ENCODE peak calls at places on chromosomes 13 and 19, in eight cellular contexts. One of them, this sample, is unnamed.
A peak's percentile ranks its signal among the peaks of the same experiment; 100 is the strongest.

GRCh38 chr13:49972709-49973108 is 24.1 kb upstream of the TRIM13 start:
- DNase-seq in nephron progenitor cell: no peak
- DNase-seq in activated naive CD4-positive, alpha-beta T cell: no peak
- DNase-seq in skeletal muscle cell: no peak
- DNase-seq in NCI-H1048: no peak
- DNase-seq in kidney: no peak
- DNase-seq in RCC 7860: no peak
- DNase-seq in WTC11: no peak
- DNase-seq in this sample: no peak

GRCh38 chr19:1360818-1361461 is 22.8 kb upstream of the NDUFS7 start:
- DNase-seq in nephron progenitor cell: peak; percentile 67
- DNase-seq in activated naive CD4-positive, alpha-beta T cell: no peak
- DNase-seq in skeletal muscle cell: peak; percentile 67
- DNase-seq in NCI-H1048: no peak
- DNase-seq in kidney: peak; percentile 92
- DNase-seq in RCC 7860: peak; percentile 28
- DNase-seq in WTC11: no peak
- DNase-seq in this sample: peak; percentile 58

GRCh38 chr13:90830782-90831181 is 516.7 kb upstream of the MIR17HG start:
- DNase-seq in nephron progenitor cell: no peak
- DNase-seq in activated naive CD4-positive, alpha-beta T cell: no peak
- DNase-seq in skeletal muscle cell: no peak
- DNase-seq in NCI-H1048: no peak
- DNase-seq in kidney: no peak
- DNase-seq in RCC 7860: no peak
- DNase-seq in WTC11: no peak
- DNase-seq in this sample: no peak

GRCh38 chr13:96082640-96083039 is 7.3 kb upstream of the HS6ST3 start:
- DNase-seq in nephron progenitor cell: no peak
- DNase-seq in activated naive CD4-positive, alpha-beta T cell: no peak
- DNase-seq in skeletal muscle cell: peak; percentile 3
- DNase-seq in NCI-H1048: no peak
- DNase-seq in kidney: no peak
- DNase-seq in RCC 7860: no peak
- DNase-seq in WTC11: no peak
- DNase-seq in this sample: no peak

GRCh38 chr19:42233638-42234292 is 8.6 kb downstream of the GSK3A start:
- DNase-seq in nephron progenitor cell: no peak
- DNase-seq in activated naive CD4-positive, alpha-beta T cell: no peak
- DNase-seq in skeletal muscle cell: no peak
- DNase-seq in NCI-H1048: no peak
- DNase-seq in kidney: no peak
- DNase-seq in RCC 7860: no peak
- DNase-seq in WTC11: no peak
- DNase-seq in this sample: no peak

GRCh38 chr13:90232291-90232690 is 1115.2 kb upstream of the MIR17HG start:
- DNase-seq in nephron progenitor cell: no peak
- DNase-seq in activated naive CD4-positive, alpha-beta T cell: no peak
- DNase-seq in skeletal muscle cell: no peak
- DNase-seq in NCI-H1048: no peak
- DNase-seq in kidney: no peak
- DNase-seq in RCC 7860: no peak
- DNase-seq in WTC11: no peak
- DNase-seq in this sample: no peak

GRCh38 chr13:23695711-23696512 is 125.7 kb downstream of the TNFRSF19 start:
- DNase-seq in nephron progenitor cell: no peak
- DNase-seq in activated naive CD4-positive, alpha-beta T cell: peak; percentile 62
- DNase-seq in skeletal muscle cell: no peak
- DNase-seq in NCI-H1048: no peak
- DNase-seq in kidney: peak; percentile 84
- DNase-seq in RCC 7860: no peak
- DNase-seq in WTC11: peak; percentile 27
- DNase-seq in this sample: no peak

GRCh38 chr19:45569619-45570421 is 14.8 kb downstream of the OPA3 start:
- DNase-seq in nephron progenitor cell: peak; percentile 79
- DNase-seq in activated naive CD4-positive, alpha-beta T cell: peak; percentile 49
- DNase-seq in skeletal muscle cell: no peak
- DNase-seq in NCI-H1048: no peak
- DNase-seq in kidney: no peak
- DNase-seq in RCC 7860: no peak
- DNase-seq in WTC11: peak; percentile 89
- DNase-seq in this sample: no peak

GRCh38 chr13:49791214-49791752 is 1.2 kb downstream of the KPNA3 start:
- DNase-seq in nephron progenitor cell: no peak
- DNase-seq in activated naive CD4-positive, alpha-beta T cell: no peak
- DNase-seq in skeletal muscle cell: no peak
- DNase-seq in NCI-H1048: no peak
- DNase-seq in kidney: no peak
- DNase-seq in RCC 7860: no peak
- DNase-seq in WTC11: no peak
- DNase-seq in this sample: no peak

GRCh38 chr19:13850910-13851753 is 25.8 kb upstream of the NANOS3 start:
- DNase-seq in nephron progenitor cell: no peak
- DNase-seq in activated naive CD4-positive, alpha-beta T cell: peak; percentile 57
- DNase-seq in skeletal muscle cell: peak; percentile 83
- DNase-seq in NCI-H1048: no peak
- DNase-seq in kidney: peak; percentile 97
- DNase-seq in RCC 7860: peak; percentile 96
- DNase-seq in WTC11: no peak
- DNase-seq in this sample: peak; percentile 88

GRCh38 chr19:45632468-45633196 is 6.6 kb downstream of the EML2 start:
- DNase-seq in nephron progenitor cell: peak; percentile 92
- DNase-seq in activated naive CD4-positive, alpha-beta T cell: no peak
- DNase-seq in skeletal muscle cell: peak; percentile 54
- DNase-seq in NCI-H1048: no peak
- DNase-seq in kidney: peak; percentile 83
- DNase-seq in RCC 7860: peak; percentile 9
- DNase-seq in WTC11: peak; percentile 96
- DNase-seq in this sample: peak; percentile 75

GRCh38 chr19:29678484-29679106 is 13.3 kb downstream of the PLEKHF1 start:
- DNase-seq in nephron progenitor cell: no peak
- DNase-seq in activated naive CD4-positive, alpha-beta T cell: no peak
- DNase-seq in skeletal muscle cell: no peak
- DNase-seq in NCI-H1048: no peak
- DNase-seq in kidney: peak; percentile 73
- DNase-seq in RCC 7860: no peak
- DNase-seq in WTC11: no peak
- DNase-seq in this sample: no peak

GRCh38 chr19:46115396-46116109 is 8.9 kb downstream of the IGFL3 start:
- DNase-seq in nephron progenitor cell: no peak
- DNase-seq in activated naive CD4-positive, alpha-beta T cell: no peak
- DNase-seq in skeletal muscle cell: peak; percentile 47
- DNase-seq in NCI-H1048: no peak
- DNase-seq in kidney: no peak
- DNase-seq in RCC 7860: peak; percentile 65
- DNase-seq in WTC11: no peak
- DNase-seq in this sample: peak; percentile 39

GRCh38 chr13:107211073-107211472 is 643.1 kb upstream of the ARGLU1 start:
- DNase-seq in nephron progenitor cell: peak; percentile 80
- DNase-seq in activated naive CD4-positive, alpha-beta T cell: peak; percentile 10
- DNase-seq in skeletal muscle cell: peak; percentile 71
- DNase-seq in NCI-H1048: peak; percentile 54
- DNase-seq in kidney: no peak
- DNase-seq in RCC 7860: peak; percentile 62
- DNase-seq in WTC11: peak; percentile 79
- DNase-seq in this sample: peak; percentile 88

GRCh38 chr19:19385900-19386339 is 19.6 kb upstream of the GATAD2A start:
- DNase-seq in nephron progenitor cell: peak; percentile 69
- DNase-seq in activated naive CD4-positive, alpha-beta T cell: peak; percentile 57
- DNase-seq in skeletal muscle cell: no peak
- DNase-seq in NCI-H1048: no peak
- DNase-seq in kidney: peak; percentile 91
- DNase-seq in RCC 7860: no peak
- DNase-seq in WTC11: peak; percentile 57
- DNase-seq in this sample: no peak

GRCh38 chr19:39218230-39219007 is 14.4 kb upstream of the SYCN start:
- DNase-seq in nephron progenitor cell: no peak
- DNase-seq in activated naive CD4-positive, alpha-beta T cell: no peak
- DNase-seq in skeletal muscle cell: no peak
- DNase-seq in NCI-H1048: no peak
- DNase-seq in kidney: no peak
- DNase-seq in RCC 7860: no peak
- DNase-seq in WTC11: no peak
- DNase-seq in this sample: no peak

GRCh38 chr13:39484506-39485313 is 118.3 kb downstream of the LHFPL6 start:
- DNase-seq in nephron progenitor cell: no peak
- DNase-seq in activated naive CD4-positive, alpha-beta T cell: no peak
- DNase-seq in skeletal muscle cell: peak; percentile 29
- DNase-seq in NCI-H1048: no peak
- DNase-seq in kidney: no peak
- DNase-seq in RCC 7860: no peak
- DNase-seq in WTC11: no peak
- DNase-seq in this sample: no peak

GRCh38 chr19:21202865-21203494 is 61.1 kb downstream of the ZNF431 start:
- DNase-seq in nephron progenitor cell: peak; percentile 3
- DNase-seq in activated naive CD4-positive, alpha-beta T cell: no peak
- DNase-seq in skeletal muscle cell: no peak
- DNase-seq in NCI-H1048: no peak
- DNase-seq in kidney: no peak
- DNase-seq in RCC 7860: no peak
- DNase-seq in WTC11: peak; percentile 34
- DNase-seq in this sample: no peak

GRCh38 chr19:33463194-33463593 is 58.4 kb downstream of the PEPD start:
- DNase-seq in nephron progenitor cell: no peak
- DNase-seq in activated naive CD4-positive, alpha-beta T cell: no peak
- DNase-seq in skeletal muscle cell: no peak
- DNase-seq in NCI-H1048: no peak
- DNase-seq in kidney: no peak
- DNase-seq in RCC 7860: no peak
- DNase-seq in WTC11: no peak
- DNase-seq in this sample: no peak

This sample was measured in AG04450.